ENCODE peak calls at places on chromosome 16, in four cellular contexts. Y is IMR-90, K is fibroblast of lung, R is PC-9. U is an unnamed sample.

GRCh38 chr16:90031931-90032663 is 12.8 kb upstream of the DBNDD1 start:
- DNase-seq in Y (peak; percentile 48), K (peak; percentile 70), R (no peak), U (no peak)

GRCh38 chr16:81546781-81547180 is 102.2 kb downstream of the CMIP start:
- DNase-seq in Y (no peak), K (no peak), R (no peak), U (no peak)

GRCh38 chr16:68361485-68361884 is 50.7 kb downstream of the PRMT7 start:
- DNase-seq in Y (no peak), K (no peak), R (no peak), U (no peak)

GRCh38 chr16:3580271-3580670 is 3.1 kb upstream of the NLRC3 start:
- DNase-seq in Y (no peak), K (peak; percentile 6), R (no peak), U (no peak)

GRCh38 chr16:88113545-88114045 is 162.4 kb downstream of the BANP start:
- DNase-seq in Y (no peak), K (no peak), R (no peak), U (no peak)

GRCh38 chr16:8391219-8391757 is 199.0 kb downstream of the TMEM114 start:
- DNase-seq in Y (no peak), K (no peak), R (no peak), U (no peak)

GRCh38 chr16:67241008-67241900 is 6.0 kb downstream of the FHOD1 start:
- DNase-seq in Y (peak; percentile 92), K (peak; percentile 74), R (peak; percentile 90), U (peak; percentile 78)

GRCh38 chr16:6643083-6643686 is 689.5 kb upstream of the RBFOX1 start:
- DNase-seq in Y (peak; percentile 48), K (peak; percentile 59), R (peak; percentile 42), U (peak; percentile 41)

GRCh38 chr16:83549836-83550569 is 257.8 kb upstream of the HSBP1 start:
- DNase-seq in Y (no peak), K (no peak), R (no peak), U (no peak)

GRCh38 chr16:79318137-79318899 is 282.2 kb downstream of the MAF start:
- DNase-seq in Y (no peak), K (no peak), R (no peak), U (no peak)

GRCh38 chr16:53320992-53321391 is 113.3 kb upstream of the RBL2 start:
- DNase-seq in Y (no peak), K (no peak), R (no peak), U (no peak)

GRCh38 chr16:51773051-51773450 is 622.0 kb upstream of the SALL1 start:
- DNase-seq in Y (no peak), K (no peak), R (no peak), U (no peak)

GRCh38 chr16:51922476-51922875 is 624.5 kb downstream of the TOX3 start:
- DNase-seq in Y (no peak), K (no peak), R (no peak), U (peak; percentile 70)

GRCh38 chr16:79402356-79402755 is 198.2 kb downstream of the MAF start:
- DNase-seq in Y (no peak), K (no peak), R (peak; percentile 3), U (no peak)

DNA sequence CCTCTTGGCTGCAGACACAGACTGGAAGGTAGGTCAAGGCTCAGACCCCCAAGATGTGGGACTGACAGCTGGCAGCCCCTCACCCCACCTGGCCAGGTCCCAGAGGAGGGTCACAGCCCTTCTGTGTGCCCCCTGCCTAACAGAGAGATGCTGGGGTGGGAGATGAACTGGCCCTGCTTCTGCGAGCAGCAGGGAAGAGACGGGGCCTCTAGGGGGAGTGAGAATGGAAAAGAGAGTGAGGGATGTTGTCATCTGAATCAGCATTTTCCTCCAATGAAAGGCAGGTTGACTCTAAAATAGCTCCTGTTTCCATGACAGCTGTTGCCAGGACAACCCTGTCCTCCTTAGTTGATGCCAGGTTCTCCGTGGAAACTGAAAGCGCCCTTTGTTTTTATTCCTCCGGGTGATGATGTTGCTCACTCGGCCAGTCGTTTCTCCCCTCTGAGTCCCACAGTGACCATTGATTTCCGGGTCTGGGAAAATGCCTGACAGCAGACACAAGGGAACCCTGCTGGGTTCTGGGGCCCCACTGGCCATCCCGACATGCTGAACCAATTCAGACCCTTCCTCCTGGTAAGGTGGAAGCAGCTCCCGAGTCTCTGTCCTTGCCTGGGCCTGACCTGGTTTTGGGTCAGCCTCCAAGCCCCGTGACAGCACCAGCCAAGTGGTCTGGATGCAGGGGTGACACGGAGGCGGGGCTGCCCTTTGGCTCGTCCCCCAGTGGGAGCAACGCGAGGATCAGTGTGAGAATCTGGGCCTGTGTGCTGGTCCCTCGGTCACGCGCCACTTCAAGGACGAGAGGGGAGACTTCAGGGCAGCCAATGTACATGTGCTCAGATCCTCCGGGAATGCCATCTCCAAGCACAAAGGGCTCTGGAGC is 4.7 kb upstream of the NDRG4 start:
- DNase-seq in Y (peak; percentile 99), K (peak; percentile 97), R (peak; percentile 73), U (peak; percentile 96)
- H2AFZ ChIP-seq in Y (peak overlapping the region; percentile 93), K (peak overlapping the region; percentile 98), R (no peak overlapping the region), U (peak overlapping the region; percentile 38)

DNA sequence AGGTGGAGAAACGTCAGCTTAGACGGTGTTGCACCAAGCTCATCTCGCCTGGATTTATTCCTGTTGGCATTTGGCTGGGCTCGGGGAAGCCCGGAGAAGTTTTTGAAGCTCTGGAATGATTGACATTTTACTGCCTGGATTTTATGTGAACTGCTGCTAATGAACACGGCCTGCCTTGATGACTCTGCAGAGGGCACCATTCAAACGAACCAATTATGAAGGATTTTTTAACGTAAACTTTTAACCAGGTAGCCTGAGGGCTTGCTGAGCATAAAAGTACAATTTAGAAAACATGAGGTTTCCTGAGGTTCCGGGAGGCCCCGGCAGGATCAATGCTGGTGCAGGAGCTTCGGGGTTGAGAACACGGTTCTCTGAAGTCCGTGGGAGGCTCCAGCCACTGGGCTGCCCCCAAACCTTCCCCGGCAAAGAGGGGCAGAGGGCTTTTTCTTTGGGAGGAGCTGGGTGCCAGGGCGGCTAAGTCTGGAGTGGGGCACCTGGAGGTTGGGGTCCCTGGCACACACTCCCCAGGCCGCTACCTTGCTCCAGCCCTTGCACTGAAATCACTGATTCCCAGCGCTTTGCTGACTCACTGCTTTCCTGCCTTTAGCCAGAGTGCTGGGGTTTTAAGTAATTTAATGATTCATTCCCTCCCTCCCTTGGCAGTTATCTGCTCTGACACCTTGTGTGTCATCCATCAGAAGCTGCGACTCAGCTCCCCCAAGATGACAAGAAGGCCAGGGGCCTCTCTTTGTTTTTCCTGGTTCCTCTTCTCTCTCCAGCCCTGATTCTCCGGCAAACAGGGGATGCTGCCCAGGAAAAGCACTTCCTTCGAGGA is 161.2 kb upstream of the IRX3 start:
- DNase-seq in Y (peak; percentile 54), K (peak; percentile 70), R (peak; percentile 17), U (peak; percentile 84)
- H2AFZ ChIP-seq in Y (no peak overlapping the region), K (no peak overlapping the region), R (peak overlapping the region; percentile 41), U (no peak overlapping the region)

GRCh38 chr16:30659507-30660423 is 1.5 kb downstream of the FBRS start:
- DNase-seq in Y (no peak), K (peak; percentile 5), R (peak; percentile 72), U (peak; percentile 35)

GRCh38 chr16:30662449-30662848 is 4.2 kb downstream of the FBRS start:
- DNase-seq in Y (no peak), K (no peak), R (no peak), U (no peak)

GRCh38 chr16:30658731-30659506 is 688 bp downstream of the FBRS start:
- DNase-seq in Y (peak; percentile 97), K (peak; percentile 98), R (no peak), U (peak; percentile 97)

GRCh38 chr16:30663038-30663437 is 4.8 kb downstream of the FBRS start:
- DNase-seq in Y (no peak), K (no peak), R (no peak), U (no peak)

DNA sequence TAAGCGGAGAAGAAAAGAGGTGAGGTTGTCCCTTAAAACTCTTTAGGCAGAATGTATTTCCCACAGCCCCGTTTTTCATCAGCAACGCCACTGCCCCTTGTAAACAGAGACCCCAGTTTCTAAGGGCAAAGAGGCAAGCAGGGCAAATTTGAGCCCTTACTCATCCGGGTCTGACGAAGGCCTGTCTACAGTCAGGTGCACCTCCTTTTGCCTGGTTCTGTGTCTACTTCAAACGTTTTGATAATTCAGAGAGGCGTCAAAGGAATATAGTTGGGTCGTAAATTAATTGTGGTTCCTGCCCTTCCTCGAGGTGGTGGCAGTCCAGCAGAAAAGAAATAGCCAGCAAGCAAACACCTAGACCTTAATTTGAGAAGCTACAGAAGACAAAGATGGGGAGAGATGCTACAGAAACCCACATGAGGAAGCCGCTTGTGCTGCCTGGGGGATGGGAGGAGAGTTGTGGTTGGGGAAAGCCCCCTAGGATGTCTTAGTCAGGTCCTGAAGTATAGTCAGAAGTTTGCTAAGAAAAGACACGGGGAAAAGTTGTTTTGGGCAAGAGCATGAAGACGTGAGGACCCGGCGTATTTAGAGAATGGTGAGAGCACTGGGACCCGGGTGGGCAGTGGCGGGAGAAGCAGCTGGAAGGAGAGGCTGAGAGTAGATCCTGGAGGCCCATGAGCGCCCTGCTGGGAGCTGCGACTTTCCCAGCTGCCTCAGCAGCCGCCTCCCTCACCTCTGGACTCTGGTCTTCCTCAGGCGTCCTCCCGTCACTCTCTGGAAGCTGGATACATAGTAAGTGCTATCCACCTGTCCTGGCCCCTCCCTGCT is 2.4 kb downstream of the FBRS start:
- DNase-seq in Y (peak; percentile 58), K (no peak), R (no peak), U (peak; percentile 42)
- H2AFZ ChIP-seq in Y (peak overlapping the region; percentile 99), K (no peak overlapping the region), R (no peak overlapping the region), U (peak overlapping the region; percentile 68)

GRCh38 chr16:31471241-31471874 is 594 bp upstream of the TGFB1I1 start:
- DNase-seq in Y (peak; percentile 17), K (no peak), R (no peak), U (no peak)
- H2AFZ ChIP-seq in Y (peak overlapping the region; percentile 88), K (peak overlapping the region; percentile 54), R (peak overlapping the region; percentile 66), U (peak overlapping the region; percentile 92)

GRCh38 chr16:75306102-75306762 is 54.8 kb upstream of the BCAR1 start:
- DNase-seq in Y (peak; percentile 47), K (peak; percentile 19), R (no peak), U (no peak)
- H2AFZ ChIP-seq in Y (peak overlapping the region; percentile 40), K (no peak overlapping the region), R (no peak overlapping the region), U (peak overlapping the region; percentile 28)

DNA sequence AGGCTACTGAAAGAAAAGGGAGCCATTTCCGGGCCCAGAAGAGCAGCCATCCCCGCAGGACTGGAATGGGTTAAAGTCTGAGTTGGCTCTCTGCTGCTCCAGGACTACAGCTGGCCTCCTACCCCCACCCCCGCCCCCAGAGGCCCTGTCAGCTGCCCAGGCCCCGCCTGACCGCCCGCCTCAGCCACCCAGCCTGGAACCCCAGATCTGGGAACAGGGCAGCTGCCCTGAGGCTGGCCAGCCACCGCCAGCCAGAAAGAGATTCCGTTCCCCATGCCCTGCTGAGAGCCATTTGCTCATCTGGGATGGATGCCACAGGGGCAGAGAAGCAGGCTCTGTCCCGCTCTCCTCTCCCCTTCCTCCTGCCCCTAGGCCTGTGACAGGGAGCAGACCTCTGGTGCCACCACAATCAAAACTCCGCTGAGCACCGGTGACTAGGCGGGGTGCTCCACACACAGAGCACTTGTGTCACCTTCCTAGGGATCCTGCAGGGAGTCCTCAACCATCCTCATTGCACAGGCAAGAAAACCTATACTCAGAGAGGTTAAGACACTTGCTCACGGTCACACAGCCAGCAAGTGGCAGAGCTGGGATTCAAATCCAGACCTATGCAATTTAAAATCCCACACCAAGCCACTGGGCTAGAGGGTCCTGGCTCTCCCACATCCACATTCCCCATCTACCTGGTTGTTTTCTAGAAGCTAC is 44.1 kb downstream of the ZNF423 start:
- DNase-seq in Y (no peak), K (no peak), R (no peak), U (no peak)
- H2AFZ ChIP-seq in Y (no peak overlapping the region), K (no peak overlapping the region), R (no peak overlapping the region), U (no peak overlapping the region)

GRCh38 chr16:11094075-11094593 is 149.8 kb downstream of the CLEC16A start:
- DNase-seq in Y (peak; percentile 86), K (peak; percentile 90), R (peak; percentile 50), U (peak; percentile 72)
- H2AFZ ChIP-seq in Y (peak overlapping the region; percentile 3), K (no peak overlapping the region), R (no peak overlapping the region), U (no peak overlapping the region)

U was measured in mammary epithelial cell.